ENCODE peak calls at places on chromosomes 3 and 15, in nine cellular contexts. Y is HepG2, V is neural progenitor cell, M is heart left ventricle, K is transverse colon, G is Peyer's patch, D is hepatocyte, C is heart right ventricle, X is A549. S is an unnamed sample.
A peak's percentile ranks its signal among the peaks of the same experiment; 100 is the strongest.

GRCh38 chr3:136893848-136894443 is 31.9 kb downstream of the NCK1 start:
- DNase-seq in X (no peak), V (no peak), C (no peak), D (peak; percentile 14), K (no peak), G (no peak), Y (peak; percentile 12), M (no peak), S (no peak)

GRCh38 chr3:104323226-104323625 is 1043.5 kb upstream of the ALCAM start:
- DNase-seq in K (no peak), G (no peak), X (no peak), V (no peak), Y (no peak), D (no peak), M (no peak), C (no peak), S (no peak)

GRCh38 chr3:167743799-167744198 is 8.3 kb downstream of the SERPINI1 start:
- DNase-seq in G (no peak), K (no peak), C (no peak), M (no peak), Y (no peak), X (no peak), V (no peak), D (no peak), S (no peak)

GRCh38 chr3:119279101-119279554 is 15.1 kb upstream of the ARHGAP31 start:
- DNase-seq in K (peak; percentile 28), Y (no peak), C (peak; percentile 78), M (peak; percentile 83), X (no peak), G (no peak), V (peak; percentile 63), D (no peak), S (peak; percentile 79)

GRCh38 chr15:64146041-64146440 is 5.5 kb upstream of the SNX22 start:
- DNase-seq in K (no peak), G (no peak), Y (no peak), X (no peak), V (no peak), M (peak; percentile 71), C (peak; percentile 58), D (no peak), S (no peak)

GRCh38 chr3:10744098-10744465 is 71.9 kb upstream of the SLC6A11 start:
- DNase-seq in M (no peak), G (no peak), Y (peak; percentile 6), X (no peak), C (no peak), K (no peak), D (no peak), V (peak; percentile 46), S (no peak)

GRCh38 chr3:58899159-58899952 is 150.5 kb downstream of the CFAP20DC start:
- DNase-seq in M (peak; percentile 80), D (peak; percentile 20), G (peak; percentile 52), C (peak; percentile 66), Y (no peak), V (no peak), X (no peak), K (peak; percentile 14), S (no peak)

GRCh38 chr15:80266113-80266512 is 14.1 kb upstream of the CTXND1 start:
- DNase-seq in Y (no peak), V (no peak), C (no peak), M (no peak), X (no peak), K (no peak), G (no peak), D (no peak), S (no peak)

GRCh38 chr3:33750216-33750558 is 32.1 kb upstream of the CLASP2 start:
- DNase-seq in D (no peak), Y (no peak), C (no peak), K (no peak), G (no peak), V (no peak), X (no peak), M (no peak), S (no peak)

GRCh38 chr3:149768704-149769103 is 16.4 kb upstream of the COMMD2 start:
- DNase-seq in Y (no peak), V (no peak), K (no peak), X (no peak), C (no peak), G (no peak), M (no peak), D (no peak), S (no peak)

GRCh38 chr15:70121656-70122297 is 24.1 kb upstream of the TLE3 start:
- DNase-seq in K (peak; percentile 51), Y (no peak), C (no peak), X (no peak), V (no peak), M (no peak), D (peak; percentile 75), G (no peak), S (peak; percentile 80)

GRCh38 chr15:101813803-101814534 is 2.0 kb downstream of the OR4F15 start:
- DNase-seq in V (no peak), K (no peak), Y (no peak), G (no peak), M (no peak), X (no peak), C (no peak), D (no peak), S (no peak)

GRCh38 chr15:70669966-70670658 is 93.2 kb downstream of the UACA start:
- DNase-seq in D (peak; percentile 25), X (no peak), K (peak; percentile 58), V (no peak), C (peak; percentile 68), Y (peak; percentile 12), M (no peak), G (no peak), S (no peak)

GRCh38 chr15:88905576-88905975 is 7.6 kb downstream of the MFGE8 start:
- DNase-seq in K (no peak), C (no peak), X (no peak), G (no peak), M (no peak), Y (no peak), D (no peak), V (no peak), S (no peak)

GRCh38 chr3:196218155-196218712 is 1.9 kb downstream of the SLC51A start:
- DNase-seq in Y (no peak), D (no peak), K (no peak), V (no peak), C (no peak), M (no peak), X (no peak), G (no peak), S (no peak)

GRCh38 chr3:196219194-196219969 is 3.0 kb downstream of the SLC51A start:
- DNase-seq in D (peak; percentile 77), X (no peak), M (no peak), V (peak; percentile 33), G (no peak), K (peak; percentile 65), Y (no peak), C (peak; percentile 63), S (no peak)

GRCh38 chr3:196220991-196221390 is 4.7 kb downstream of the SLC51A start:
- DNase-seq in Y (no peak), M (no peak), V (no peak), C (no peak), D (no peak), X (no peak), G (no peak), K (no peak), S (no peak)

GRCh38 chr3:196220587-196220986 is 4.3 kb downstream of the SLC51A start:
- DNase-seq in Y (no peak), M (no peak), X (no peak), G (no peak), C (peak; percentile 26), K (no peak), D (no peak), V (no peak), S (no peak)

DNA sequence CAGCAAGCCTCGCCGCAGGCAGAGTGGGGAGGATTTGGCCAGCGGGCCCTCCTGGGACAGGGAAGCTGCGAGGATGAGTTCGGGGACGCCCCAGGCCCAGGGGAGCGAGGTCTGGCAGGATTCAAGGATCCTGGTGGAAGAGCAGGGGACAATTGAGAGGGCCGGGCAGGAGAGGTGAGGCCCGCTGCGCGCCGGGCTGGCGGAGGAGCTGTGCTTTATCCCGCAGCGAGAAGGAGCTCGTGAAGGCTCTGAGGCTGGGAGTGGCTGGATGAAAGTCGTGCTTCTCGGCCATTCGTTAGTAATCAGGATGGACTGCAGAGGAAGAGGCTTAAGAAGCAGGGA is 3.6 kb downstream of the SLC51A start:
- DNase-seq in G (no peak), Y (no peak), C (no peak), V (no peak), M (no peak), D (no peak), X (no peak), K (no peak), S (no peak)
- H3K27ac ChIP-seq in G (no peak overlapping the region), Y (peak overlapping the region; percentile 53), C (no peak overlapping the region), V (no peak overlapping the region), M (peak overlapping the region; percentile 27), D (no peak overlapping the region), X (no peak overlapping the region), K (peak overlapping the region; percentile 13), S (no peak overlapping the region)

GRCh38 chr15:76714950-76715349 is 190.2 kb downstream of the SCAPER start:
- DNase-seq in V (no peak), M (no peak), D (no peak), K (no peak), C (no peak), Y (no peak), X (no peak), G (no peak), S (no peak)

GRCh38 chr15:76711351-76711827 is 193.8 kb downstream of the SCAPER start:
- DNase-seq in C (no peak), K (no peak), Y (no peak), M (no peak), G (no peak), D (no peak), X (no peak), V (no peak), S (no peak)
- H3K27ac ChIP-seq in C (no peak overlapping the region), K (no peak overlapping the region), Y (no peak overlapping the region), M (no peak overlapping the region), G (no peak overlapping the region), D (no peak overlapping the region), X (no peak overlapping the region), V (no peak overlapping the region), S (no peak overlapping the region)

DNA sequence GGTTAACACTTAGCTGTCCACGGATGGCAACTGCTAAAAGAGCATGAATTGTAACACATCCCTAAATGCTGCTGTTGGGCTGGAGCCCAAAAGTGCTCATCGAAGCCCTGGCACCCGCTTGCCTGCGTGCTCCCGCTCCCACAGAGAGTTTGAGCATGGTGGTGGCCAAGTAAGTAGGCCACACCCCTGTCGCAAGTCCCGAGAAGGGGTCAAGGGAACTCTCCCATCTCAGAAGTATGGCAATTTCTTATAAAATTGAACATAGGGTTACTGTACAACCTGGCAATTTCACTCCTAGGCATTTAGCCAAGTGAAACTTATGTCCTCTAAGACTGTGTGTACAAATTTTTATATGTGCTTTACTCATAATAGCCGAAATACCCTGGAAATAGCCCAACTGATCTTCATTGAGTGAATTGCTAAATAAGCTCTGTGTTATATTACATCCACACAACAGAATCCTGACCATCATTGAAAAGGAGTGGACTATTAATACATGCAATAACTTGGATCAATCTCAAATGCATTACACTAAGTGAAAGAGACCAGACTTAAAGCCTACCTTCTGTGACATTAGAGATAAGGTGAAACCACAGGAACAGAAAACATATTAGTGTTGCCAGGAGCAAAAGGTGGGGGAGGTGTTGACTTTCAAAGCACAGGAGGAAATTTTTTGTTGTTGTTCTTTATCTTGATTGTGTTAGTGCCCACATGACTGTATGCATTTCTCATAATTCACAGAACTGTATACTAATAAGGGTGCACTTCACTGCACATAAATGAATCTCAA is 1.5 kb upstream of the GCSAM start:
- DNase-seq in X (no peak), M (no peak), G (no peak), K (no peak), V (no peak), Y (no peak), C (no peak), D (no peak), S (no peak)
- H3K27ac ChIP-seq in X (no peak overlapping the region), M (no peak overlapping the region), G (no peak overlapping the region), K (no peak overlapping the region), V (no peak overlapping the region), Y (no peak overlapping the region), C (no peak overlapping the region), D (no peak overlapping the region), S (no peak overlapping the region)

GRCh38 chr3:155647988-155648591 is 96.8 kb downstream of the PLCH1 start:
- DNase-seq in M (no peak), Y (no peak), D (no peak), G (no peak), K (no peak), V (peak; percentile 27), C (no peak), X (no peak), S (no peak)
- H3K27ac ChIP-seq in M (no peak overlapping the region), Y (no peak overlapping the region), D (no peak overlapping the region), G (no peak overlapping the region), K (no peak overlapping the region), V (peak overlapping the region; percentile 32), C (no peak overlapping the region), X (no peak overlapping the region), S (no peak overlapping the region)

S was measured in aorta.